ENCODE peak calls at places on chromosomes 7 and 10, in six cellular contexts. M is PC-9, U is adrenal gland, Q is PC-3, H is left ventricle myocardium inferior, J is heart left ventricle. O is an unnamed sample.

GRCh38 chr10:62769574-62770242 is 34.8 kb upstream of the ADO start:
- DNase-seq in M (no peak), U (peak; percentile 11), Q (no peak), H (no peak), J (no peak), O (no peak)

GRCh38 chr7:156423876-156424275 is 216.7 kb upstream of the RNF32 start:
- DNase-seq in M (no peak), U (peak; percentile 4), Q (peak; percentile 38), H (no peak), J (no peak), O (no peak)

GRCh38 chr10:78974409-78975317 is 94.1 kb upstream of the ZMIZ1 start:
- DNase-seq in M (peak; percentile 59), U (peak; percentile 89), Q (peak; percentile 95), H (peak; percentile 39), J (peak; percentile 66), O (peak; percentile 86)

GRCh38 chr10:61170594-61170993 is 226.6 kb upstream of the RHOBTB1 start:
- DNase-seq in M (no peak), U (no peak), Q (no peak), H (no peak), J (no peak), O (no peak)

GRCh38 chr10:131453772-131454634 is 142.5 kb upstream of the TCERG1L start:
- DNase-seq in M (no peak), U (peak; percentile 88), Q (peak; percentile 36), H (peak; percentile 66), J (peak; percentile 51), O (no peak)

GRCh38 chr10:34116780-34117179 is 698.3 kb downstream of the PARD3 start:
- DNase-seq in M (no peak), U (no peak), Q (no peak), H (no peak), J (no peak), O (no peak)

GRCh38 chr7:88357794-88358533 is 51.3 kb upstream of the STEAP4 start:
- DNase-seq in M (no peak), U (peak; percentile 24), Q (peak; percentile 54), H (no peak), J (no peak), O (no peak)

GRCh38 chr7:129540340-129540739 is 38.0 kb downstream of the SMKR1 start:
- DNase-seq in M (no peak), U (no peak), Q (no peak), H (no peak), J (no peak), O (no peak)

GRCh38 chr10:49271346-49271745 is 27.6 kb upstream of the C10orf71 start:
- DNase-seq in M (no peak), U (no peak), Q (no peak), H (peak; percentile 53), J (no peak), O (no peak)

GRCh38 chr10:23319835-23320234 is 24.8 kb downstream of the C10orf67 start:
- DNase-seq in M (no peak), U (no peak), Q (no peak), H (no peak), J (no peak), O (no peak)

GRCh38 chr10:42753507-42754154 is 29.0 kb upstream of the BMS1 start:
- DNase-seq in M (no peak), U (peak; percentile 10), Q (no peak), H (no peak), J (peak; percentile 35), O (no peak)

GRCh38 chr7:43565786-43566185 is 17.1 kb upstream of the STK17A start:
- DNase-seq in M (no peak), U (no peak), Q (no peak), H (no peak), J (no peak), O (no peak)

GRCh38 chr7:93160410-93160809 is 12.2 kb upstream of the SAMD9L start:
- DNase-seq in M (no peak), U (no peak), Q (no peak), H (no peak), J (no peak), O (no peak)

GRCh38 chr7:107594961-107595737 is 15.1 kb downstream of the BCAP29 start:
- DNase-seq in M (peak; percentile 73), U (peak; percentile 14), Q (peak; percentile 91), H (no peak), J (peak; percentile 36), O (peak; percentile 86)

GRCh38 chr7:28069788-28070187 is 110.8 kb downstream of the JAZF1 start:
- DNase-seq in M (no peak), U (peak; percentile 61), Q (no peak), H (peak; percentile 50), J (peak; percentile 65), O (no peak)

GRCh38 chr7:2934211-2934731 is 90.2 kb upstream of the GNA12 start:
- DNase-seq in M (peak; percentile 63), U (no peak), Q (peak; percentile 64), H (no peak), J (no peak), O (peak; percentile 30)

GRCh38 chr10:93991596-93992284 is 2.0 kb upstream of the PLCE1 start:
- DNase-seq in M (peak; percentile 55), U (peak; percentile 54), Q (peak; percentile 79), H (peak; percentile 61), J (peak; percentile 76), O (peak; percentile 51)

GRCh38 chr10:17009228-17009700 is 120.3 kb downstream of the CUBN start:
- DNase-seq in M (no peak), U (peak; percentile 30), Q (peak; percentile 25), H (no peak), J (no peak), O (no peak)

GRCh38 chr10:21214329-21214728 is 311.2 kb downstream of the SKIDA1 start:
- DNase-seq in M (no peak), U (no peak), Q (no peak), H (no peak), J (no peak), O (no peak)

GRCh38 chr10:17409170-17409733 is 45.1 kb downstream of the ST8SIA6 start:
- DNase-seq in M (peak; percentile 2), U (no peak), Q (peak; percentile 36), H (no peak), J (no peak), O (no peak)

GRCh38 chr7:11341285-11341944 is 367.7 kb downstream of the PHF14 start:
- DNase-seq in M (peak; percentile 15), U (peak; percentile 2), Q (peak; percentile 61), H (no peak), J (no peak), O (no peak)

GRCh38 chr10:3635248-3635647 is 149.8 kb downstream of the KLF6 start:
- DNase-seq in M (no peak), U (no peak), Q (no peak), H (no peak), J (no peak), O (no peak)

GRCh38 chr10:128103229-128103714 is 23.0 kb downstream of the MKI67 start:
- DNase-seq in M (no peak), U (no peak), Q (no peak), H (no peak), J (no peak), O (no peak)

GRCh38 chr10:23037561-23037960 is 57.8 kb upstream of the MSRB2 start:
- DNase-seq in M (no peak), U (no peak), Q (no peak), H (no peak), J (no peak), O (no peak)

GRCh38 chr10:20207700-20208099 is 391.5 kb downstream of the PLXDC2 start:
- DNase-seq in M (no peak), U (no peak), Q (no peak), H (no peak), J (no peak), O (no peak)

GRCh38 chr7:44885394-44886317 is at the start of gene PURB:
- DNase-seq in M (peak; percentile 98), U (peak; percentile 96), Q (peak; percentile 98), H (peak; percentile 96), J (peak; percentile 95), O (peak; percentile 78)

GRCh38 chr7:44881610-44882009 is 3.7 kb downstream of the PURB start:
- DNase-seq in M (no peak), U (no peak), Q (peak; percentile 66), H (no peak), J (no peak), O (no peak)

GRCh38 chr7:44884553-44885393 is 557 bp downstream of the PURB start:
- DNase-seq in M (peak; percentile 73), U (peak; percentile 60), Q (peak; percentile 46), H (peak; percentile 58), J (peak; percentile 75), O (no peak)

GRCh38 chr7:44882899-44883298 is 2.4 kb downstream of the PURB start:
- DNase-seq in M (no peak), U (no peak), Q (peak; percentile 23), H (no peak), J (no peak), O (no peak)

GRCh38 chr7:44883961-44884360 is 1.4 kb downstream of the PURB start:
- DNase-seq in M (no peak), U (no peak), Q (no peak), H (no peak), J (no peak), O (no peak)
- TF ChIP-seq CTCF in M (no peak), U (no peak), Q (no peak), H (no peak), J (no peak), O (no peak)

DNA sequence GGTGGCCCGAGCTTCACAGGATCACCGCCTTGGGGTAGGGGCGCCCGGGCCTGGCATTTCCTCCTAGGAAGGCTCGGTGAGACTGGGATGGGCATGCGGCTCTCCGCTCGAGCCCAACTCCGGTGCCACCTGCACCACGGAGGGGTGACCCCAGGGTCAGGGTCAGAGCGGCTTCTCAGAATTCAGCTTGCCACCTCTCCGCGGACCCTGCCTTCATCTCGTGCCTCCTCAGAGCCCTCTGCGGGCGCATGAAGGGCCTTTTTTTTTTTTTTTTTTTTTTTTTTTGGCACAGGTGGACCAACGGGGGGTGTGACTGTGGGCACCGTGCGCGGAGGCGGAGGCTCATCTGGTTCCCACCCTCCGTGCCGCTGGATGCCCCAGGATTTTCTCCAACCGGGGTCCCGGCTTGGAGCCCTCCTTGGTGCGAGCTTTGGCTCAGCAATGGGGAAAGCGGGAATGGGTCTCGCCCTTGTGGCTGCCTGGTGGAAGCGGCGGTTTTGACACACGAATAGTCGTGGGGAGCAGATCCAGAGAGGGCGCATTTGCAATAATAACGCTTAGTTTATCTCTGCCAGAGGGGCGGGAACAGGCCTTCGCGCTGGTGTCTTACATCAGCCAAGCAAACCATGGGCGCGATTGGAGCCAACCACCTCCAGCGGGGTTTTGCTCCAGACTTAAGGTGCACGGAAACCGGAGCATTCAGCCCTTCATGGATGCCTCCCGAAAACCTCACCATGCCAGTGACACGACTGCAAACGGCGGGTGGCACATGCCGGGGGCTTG is 5.0 kb upstream of the TNRC18 start:
- DNase-seq in M (peak; percentile 77), U (peak; percentile 85), Q (peak; percentile 65), H (peak; percentile 74), J (peak; percentile 67), O (no peak)
- H3K4me3 ChIP-seq in M (peak overlapping the region; percentile 96), U (no peak overlapping the region), Q (peak overlapping the region; percentile 83), H (peak overlapping the region; percentile 100), J (peak overlapping the region; percentile 95), O (peak overlapping the region; percentile 94)

DNA sequence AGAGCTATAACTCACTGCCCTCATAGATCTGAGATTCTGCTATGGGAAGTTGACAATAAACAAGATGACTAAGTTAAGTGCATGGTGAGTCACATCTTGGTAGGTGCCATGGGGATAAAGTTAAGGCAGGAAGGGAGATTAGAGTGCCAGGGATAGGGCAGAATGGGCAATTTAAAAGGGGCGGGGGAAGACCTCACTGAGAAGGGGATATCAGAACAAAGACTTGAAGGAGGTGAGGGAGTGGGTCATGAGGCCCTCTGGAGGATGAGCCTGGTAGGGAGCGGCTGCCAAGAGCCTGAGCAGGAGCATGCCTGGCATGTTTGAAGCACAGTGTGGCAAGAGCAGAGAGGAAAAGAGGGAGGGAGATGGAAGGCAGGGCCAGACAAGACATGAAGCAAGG is 34.8 kb upstream of the INMT start:
- DNase-seq in M (peak; percentile 25), U (no peak), Q (peak; percentile 67), H (no peak), J (no peak), O (no peak)
- TF ChIP-seq CTCF in M (peak; percentile 37), U (no peak), Q (no peak), H (no peak), J (no peak), O (no peak)

GRCh38 chr7:76260171-76260703 is 42.2 kb upstream of the HSPB1 start:
- DNase-seq in M (no peak), U (no peak), Q (peak; percentile 39), H (no peak), J (no peak), O (no peak)
- H3K4me3 ChIP-seq in M (no peak overlapping the region), U (no peak overlapping the region), Q (peak overlapping the region; percentile 15), H (peak overlapping the region; percentile 58), J (peak overlapping the region; percentile 30), O (peak overlapping the region; percentile 31)

O was measured in epithelial cell of proximal tubule.